ENCODE peak calls at places on chromosomes 7 and 10, in six cellular contexts. V is left cardiac atrium; R is stimulated activated CD4-positive, alpha-beta T cell treated with anti-CD3 and anti-CD28 coated beads, Interleukin-4, amount 100 ng/mL, for 4 hours; E is endothelial cell; P is left kidney; N is M059J. G is an unnamed sample.

GRCh38 chr7:151008511-151009323 is 15.6 kb downstream of the ATG9B start:
- DNase-seq in R (peak), V (peak), P (peak), N (no peak), E (peak), G (peak)

GRCh38 chr7:158803226-158803944 is 25.9 kb downstream of the ESYT2 start:
- DNase-seq in R (no peak), V (no peak), E (no peak), N (no peak), P (no peak), G (no peak)

GRCh38 chr10:124305984-124306383 is 112.7 kb downstream of the OAT start:
- DNase-seq in E (no peak), R (no peak), V (no peak), N (no peak), P (no peak), G (no peak)

GRCh38 chr7:82699773-82700186 is 256.2 kb upstream of the CACNA2D1 start:
- DNase-seq in R (no peak), V (no peak), N (peak), E (no peak), P (no peak), G (no peak)

GRCh38 chr10:94206176-94206575 is 156.6 kb downstream of the NOC3L start:
- DNase-seq in N (no peak), R (no peak), V (no peak), P (no peak), E (no peak), G (no peak)

GRCh38 chr7:43568529-43568928 is 14.4 kb upstream of the STK17A start:
- DNase-seq in E (no peak), N (peak), P (no peak), R (no peak), V (no peak), G (no peak)

GRCh38 chr7:101814996-101815825 is 2.2 kb upstream of the CUX1 start:
- DNase-seq in R (peak), V (peak), N (peak), E (peak), P (peak), G (no peak)

GRCh38 chr7:144477348-144477747 is 73.9 kb upstream of the NOBOX start:
- DNase-seq in P (no peak), E (no peak), R (no peak), V (no peak), N (no peak), G (no peak)

GRCh38 chr7:155203059-155203881 is 94.4 kb upstream of the INSIG1 start:
- DNase-seq in E (no peak), R (no peak), P (no peak), V (no peak), N (no peak), G (no peak)

GRCh38 chr10:4196948-4197390 is 412.0 kb upstream of the KLF6 start:
- DNase-seq in E (no peak), P (no peak), N (no peak), R (no peak), V (no peak), G (no peak)

GRCh38 chr7:137462074-137462715 is 118.7 kb upstream of the PTN start:
- DNase-seq in E (no peak), P (no peak), V (no peak), R (no peak), N (peak), G (no peak)

GRCh38 chr10:89480047-89480446 is 55.3 kb downstream of the SLC16A12 start:
- DNase-seq in V (no peak), N (peak), P (no peak), E (no peak), R (no peak), G (no peak)

GRCh38 chr7:52811537-52811936 is 223.9 kb upstream of the POM121L12 start:
- DNase-seq in V (no peak), R (no peak), N (no peak), P (no peak), E (no peak), G (no peak)

GRCh38 chr7:134767567-134768168 is 11.8 kb upstream of the CALD1 start:
- DNase-seq in V (no peak), E (no peak), N (no peak), P (peak), R (no peak), G (no peak)

GRCh38 chr7:127667017-127667670 is 15.2 kb downstream of the SND1 start:
- DNase-seq in N (peak), P (no peak), V (no peak), R (no peak), E (no peak), G (no peak)

GRCh38 chr7:105388373-105389089 is at the start of gene SRPK2:
- DNase-seq in N (peak), P (peak), E (peak), V (peak), R (peak), G (no peak)

GRCh38 chr10:132642732-132643008 is 105.1 kb downstream of the INPP5A start:
- DNase-seq in E (no peak), P (no peak), R (no peak), V (no peak), N (no peak), G (no peak)

GRCh38 chr10:31134303-31134928 is 102.8 kb upstream of the ZNF438 start:
- DNase-seq in N (peak), V (peak), R (peak), P (peak), E (peak), G (peak)

GRCh38 chr10:2665772-2666171 is 401.6 kb upstream of the PFKP start:
- DNase-seq in V (no peak), R (no peak), N (no peak), P (no peak), E (no peak), G (no peak)

GRCh38 chr10:70146489-70147488 is at the start of gene TYSND1:
- DNase-seq in P (peak), R (peak), V (peak), E (peak), N (peak), G (peak)

G was measured in right atrium auricular region.